ENCODE peak calls at places on chromosomes 11 and 22, in ten cellular contexts. W is PC-3, A is bronchial epithelial cell, J is astrocyte of the spinal cord, L is mesenchymal stem cell, Z is endodermal cell, F is pancreas, S is fibroblast of lung, C is kidney, X is GM12865. I is an unnamed sample.

GRCh38 chr11:96215094-96215782 is 127.8 kb downstream of the MAML2 start:
- DNase-seq in W (peak), A (no peak), J (peak), L (peak), Z (no peak), F (no peak), S (peak), C (peak), X (peak), I (peak)

GRCh38 chr11:127620660-127621059 is 620.1 kb upstream of the KIRREL3 start:
- DNase-seq in W (no peak), A (no peak), J (peak), L (peak), Z (no peak), F (no peak), S (peak), C (no peak), X (no peak), I (no peak)

GRCh38 chr11:93497575-93497974 is 45.6 kb downstream of the SMCO4 start:
- DNase-seq in W (no peak), A (no peak), J (no peak), L (no peak), Z (no peak), F (no peak), S (no peak), C (no peak), X (no peak), I (no peak)

GRCh38 chr11:106241601-106242257 is 164.3 kb downstream of the AASDHPPT start:
- DNase-seq in W (no peak), A (no peak), J (no peak), L (no peak), Z (no peak), F (no peak), S (no peak), C (no peak), X (no peak), I (no peak)

GRCh38 chr22:43197271-43197941 is 10.5 kb upstream of the TTLL12 start:
- DNase-seq in W (no peak), A (no peak), J (peak), L (peak), Z (no peak), F (no peak), S (peak), C (peak), X (no peak), I (peak)

GRCh38 chr11:86803136-86803535 is 2.8 kb downstream of the PRSS23 start:
- DNase-seq in W (no peak), A (peak), J (no peak), L (no peak), Z (no peak), F (no peak), S (no peak), C (no peak), X (no peak), I (no peak)

GRCh38 chr11:107025673-107026072 is 7.4 kb upstream of the GUCY1A2 start:
- DNase-seq in W (no peak), A (no peak), J (no peak), L (no peak), Z (no peak), F (no peak), S (no peak), C (no peak), X (no peak), I (no peak)

GRCh38 chr11:44633641-44634040 is 68.2 kb downstream of the CD82 start:
- DNase-seq in W (no peak), A (no peak), J (no peak), L (no peak), Z (peak), F (no peak), S (no peak), C (no peak), X (no peak), I (peak)

GRCh38 chr11:78646564-78647185 is 72.0 kb upstream of the NARS2 start:
- DNase-seq in W (peak), A (peak), J (peak), L (peak), Z (peak), F (peak), S (peak), C (no peak), X (peak), I (peak)

GRCh38 chr11:40029406-40029805 is 1430.0 kb downstream of the LRRC4C start:
- DNase-seq in W (no peak), A (no peak), J (no peak), L (peak), Z (no peak), F (no peak), S (no peak), C (no peak), X (no peak), I (no peak)
- H3K4me3 ChIP-seq in W (peak), A (no peak), J (no peak), L (no peak), Z (no peak), F (no peak), S (no peak), C (peak), X (no peak), I (no peak)

GRCh38 chr11:9711454-9712307 is 47.8 kb downstream of the SWAP70 start:
- DNase-seq in W (no peak), A (no peak), J (no peak), L (no peak), Z (no peak), F (no peak), S (no peak), C (no peak), X (no peak), I (no peak)
- H3K4me3 ChIP-seq in W (no peak), A (no peak), J (no peak), L (no peak), Z (no peak), F (no peak), S (no peak), C (peak), X (no peak), I (no peak)

GRCh38 chr11:1573077-1573846 is 1.2 kb upstream of the DUSP8 start:
- DNase-seq in W (no peak), A (no peak), J (no peak), L (no peak), Z (peak), F (peak), S (no peak), C (peak), X (no peak), I (peak)
- H3K4me3 ChIP-seq in W (peak), A (no peak), J (no peak), L (no peak), Z (peak), F (peak), S (no peak), C (peak), X (no peak), I (no peak)

DNA sequence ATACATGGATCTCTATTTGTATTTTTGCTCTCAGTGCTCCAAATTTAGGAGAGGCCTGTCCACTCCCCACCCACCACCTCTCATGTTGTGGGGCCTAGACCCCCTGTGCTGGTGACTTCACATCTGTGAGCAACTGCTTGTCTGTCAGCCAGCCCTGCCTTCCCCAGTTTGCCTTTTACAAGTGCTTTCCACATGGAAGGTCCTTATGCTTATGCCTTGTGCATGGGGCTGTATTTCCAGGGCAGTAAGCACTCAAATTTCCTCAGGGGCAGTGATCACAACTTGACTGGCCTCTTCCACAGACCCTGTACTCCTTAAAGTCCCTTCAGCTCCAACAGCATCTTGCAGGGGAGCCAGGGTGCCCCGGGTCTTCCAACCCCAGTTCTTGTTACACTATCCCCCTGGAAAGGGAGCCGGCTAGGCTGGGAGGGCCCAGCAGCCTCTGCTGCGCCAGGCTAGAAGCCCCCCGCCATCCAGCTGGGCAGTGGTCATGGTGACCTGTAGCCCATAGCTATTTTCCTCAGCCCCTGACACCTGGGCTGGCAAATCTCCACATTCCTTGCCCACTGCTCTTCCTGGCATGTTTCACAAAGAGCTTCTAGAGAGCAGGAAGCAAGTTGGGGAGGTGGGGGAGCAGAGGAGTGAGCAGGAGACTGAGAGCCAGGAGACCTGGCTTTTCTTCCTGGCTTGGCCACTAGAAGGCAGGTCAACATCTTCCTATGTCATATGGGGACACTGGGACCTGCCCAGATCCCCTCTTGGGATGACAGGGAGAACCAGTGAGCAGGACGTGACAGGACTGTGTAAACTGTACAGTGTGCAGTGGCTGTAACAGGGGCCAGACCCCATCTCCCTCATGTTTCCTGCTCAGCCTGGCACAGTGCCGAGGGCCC is 29.7 kb downstream of the GDPD5 start:
- DNase-seq in W (peak), A (no peak), J (no peak), L (no peak), Z (peak), F (no peak), S (no peak), C (no peak), X (no peak), I (no peak)
- H3K4me3 ChIP-seq in W (no peak), A (no peak), J (no peak), L (no peak), Z (no peak), F (no peak), S (no peak), C (no peak), X (no peak), I (no peak)

DNA sequence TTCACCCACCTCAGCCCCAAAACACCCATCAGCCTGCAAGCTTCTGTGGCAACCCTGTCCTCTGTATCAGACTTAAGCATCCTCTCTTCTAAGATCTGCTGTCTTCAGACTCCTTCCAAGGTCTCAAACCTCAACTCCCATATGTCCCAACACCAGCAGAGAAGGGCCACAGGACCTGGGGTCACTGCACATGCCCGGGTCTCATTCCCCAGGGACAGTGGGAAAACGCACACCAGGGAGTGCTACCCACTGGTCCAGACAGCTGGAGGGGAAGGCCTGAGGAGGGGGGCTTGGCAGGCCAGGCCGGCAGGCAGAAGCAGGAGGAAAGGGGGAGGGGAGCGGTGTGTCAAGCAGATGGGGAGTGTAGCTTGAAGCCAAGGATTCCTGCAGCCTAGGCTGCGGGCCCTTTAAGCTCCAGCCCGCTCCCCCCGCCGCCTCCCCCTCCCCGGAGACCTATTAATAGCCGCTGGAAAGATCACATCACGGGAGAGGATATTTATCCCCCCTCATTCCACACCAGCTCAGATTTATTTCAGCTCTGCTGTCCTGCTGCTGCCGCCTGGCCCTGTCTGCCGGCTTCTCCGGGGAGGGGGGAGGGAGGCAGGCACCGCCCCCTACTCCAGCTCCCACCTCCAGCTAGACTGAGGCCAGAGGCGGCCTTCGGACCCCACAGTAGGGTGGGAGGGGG is 16.7 kb downstream of the BCL9L start:
- DNase-seq in W (peak), A (no peak), J (peak), L (peak), Z (peak), F (peak), S (peak), C (peak), X (no peak), I (peak)
- H3K4me3 ChIP-seq in W (peak), A (no peak), J (peak), L (peak), Z (peak), F (peak), S (peak), C (peak), X (no peak), I (peak)

DNA sequence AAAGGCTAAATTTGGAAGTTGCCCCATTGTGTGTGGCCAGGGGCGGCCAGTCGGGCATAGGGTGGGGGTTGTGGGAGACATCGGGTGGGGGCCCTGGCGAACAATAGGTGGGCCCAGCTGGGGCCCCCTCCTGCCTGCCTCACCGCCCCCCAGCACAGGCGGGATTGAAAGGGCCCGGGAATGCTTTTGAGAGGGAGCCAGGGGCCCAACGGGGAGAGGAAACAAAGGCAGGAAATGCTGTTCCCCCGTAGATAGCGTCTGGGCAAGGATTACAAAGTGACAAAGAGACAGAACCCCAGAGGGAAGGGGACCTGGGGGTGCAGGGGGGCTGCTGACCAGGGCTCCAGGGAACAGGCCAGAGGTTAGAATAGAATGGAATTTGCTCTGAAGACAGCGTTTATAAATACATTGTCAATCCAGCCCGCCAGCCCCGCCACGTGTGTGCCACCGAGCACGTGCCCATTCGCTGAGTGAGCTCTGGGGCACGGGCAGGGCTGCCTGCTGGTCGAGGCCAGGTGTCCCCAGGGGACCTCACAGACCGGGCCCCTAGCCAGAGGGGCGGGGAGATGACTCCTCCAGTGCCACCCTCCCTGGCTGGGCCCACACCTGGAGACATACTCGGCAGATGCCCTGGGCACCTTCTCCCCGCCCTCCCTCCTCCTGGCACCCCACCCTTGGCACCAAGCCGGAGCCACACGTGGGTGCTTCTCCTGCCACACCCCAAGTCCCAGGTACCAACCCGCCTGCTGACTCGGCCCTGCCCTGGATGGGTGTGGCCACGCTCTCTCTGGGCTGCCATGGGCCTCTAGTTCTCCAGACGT is 9.7 kb downstream of the PDGFB start:
- DNase-seq in W (no peak), A (peak), J (no peak), L (no peak), Z (no peak), F (peak), S (no peak), C (peak), X (no peak), I (no peak)
- H3K4me3 ChIP-seq in W (no peak), A (no peak), J (no peak), L (no peak), Z (no peak), F (no peak), S (no peak), C (no peak), X (no peak), I (no peak)

DNA sequence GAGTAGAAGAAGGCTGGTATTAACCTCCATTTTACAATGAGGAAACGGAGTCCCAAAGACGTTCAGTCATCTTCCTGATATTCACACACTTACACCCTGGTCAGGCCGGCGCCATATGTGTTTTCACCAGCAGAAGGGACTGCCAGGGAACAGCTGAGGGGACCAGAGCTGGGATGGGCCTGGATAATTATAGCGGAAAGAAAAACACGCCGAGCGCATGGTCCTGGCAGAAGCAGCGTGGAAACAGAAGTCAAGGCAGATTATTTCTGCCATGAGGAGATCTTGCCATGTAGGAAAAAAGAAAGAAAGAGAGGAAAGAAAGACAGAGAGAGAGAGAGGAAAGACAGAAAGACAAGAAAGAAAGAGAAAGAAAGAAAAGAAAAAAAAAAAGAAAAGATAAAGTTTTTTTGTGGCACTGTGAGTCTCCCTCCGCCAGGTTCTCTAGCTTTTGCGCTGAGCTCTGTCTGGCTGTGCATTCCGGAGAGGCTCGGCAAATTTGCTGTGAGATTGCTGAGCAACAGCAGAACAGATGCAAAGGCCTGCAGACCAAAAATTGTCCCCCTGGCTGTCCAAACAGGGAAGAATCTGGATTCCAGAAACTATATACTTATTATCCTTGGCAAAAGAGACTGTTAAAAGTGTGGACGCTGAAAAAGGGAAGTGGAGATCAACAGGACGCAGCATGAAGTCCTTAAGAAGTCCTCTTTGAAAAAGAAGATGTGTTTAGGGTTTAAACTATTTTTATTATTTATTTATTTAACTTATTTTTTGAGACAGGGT is 1.3 kb upstream of the UCP2 start:
- DNase-seq in W (no peak), A (no peak), J (no peak), L (no peak), Z (peak), F (no peak), S (no peak), C (peak), X (no peak), I (no peak)
- H3K4me3 ChIP-seq in W (peak), A (peak), J (peak), L (peak), Z (peak), F (peak), S (peak), C (peak), X (peak), I (peak)

GRCh38 chr11:95132956-95133355 is 43.3 kb downstream of the ENDOD1 start:
- DNase-seq in W (peak), A (peak), J (no peak), L (no peak), Z (no peak), F (no peak), S (no peak), C (no peak), X (no peak), I (peak)

GRCh38 chr11:95134491-95134890 is 44.8 kb downstream of the ENDOD1 start:
- DNase-seq in W (peak), A (peak), J (peak), L (peak), Z (no peak), F (no peak), S (peak), C (no peak), X (no peak), I (peak)

GRCh38 chr11:95128602-95129001 is 39.0 kb downstream of the ENDOD1 start:
- DNase-seq in W (no peak), A (no peak), J (no peak), L (no peak), Z (no peak), F (no peak), S (no peak), C (no peak), X (no peak), I (no peak)
- H3K4me3 ChIP-seq in W (no peak), A (no peak), J (no peak), L (no peak), Z (no peak), F (no peak), S (no peak), C (no peak), X (no peak), I (no peak)

I was measured in adipocyte.